ENCODE peak calls at places on chromosomes 5 and 9, in six cellular contexts. One of them, this sample, is unnamed.

GRCh38 chr5:115461506-115462290 is 82.9 kb downstream of the FEM1C start:
- DNase-seq in mammary epithelial cell: peak
- DNase-seq in epithelial cell of esophagus: peak
- DNase-seq in HCT116: peak
- DNase-seq in heart right ventricle: no peak
- DNase-seq in K562: no peak
- DNase-seq in this sample: no peak

GRCh38 chr5:485113-485942 is 38.9 kb downstream of the SLC9A3 start:
- DNase-seq in mammary epithelial cell: no peak
- DNase-seq in epithelial cell of esophagus: no peak
- DNase-seq in HCT116: no peak
- DNase-seq in heart right ventricle: no peak
- DNase-seq in K562: no peak
- DNase-seq in this sample: no peak

GRCh38 chr5:3282841-3283240 is 312.8 kb upstream of the IRX1 start:
- DNase-seq in mammary epithelial cell: no peak
- DNase-seq in epithelial cell of esophagus: no peak
- DNase-seq in HCT116: no peak
- DNase-seq in heart right ventricle: no peak
- DNase-seq in K562: no peak
- DNase-seq in this sample: no peak

GRCh38 chr5:61330879-61331406 is 1.1 kb upstream of the ZSWIM6 start:
- DNase-seq in mammary epithelial cell: peak
- DNase-seq in epithelial cell of esophagus: peak
- DNase-seq in HCT116: no peak
- DNase-seq in heart right ventricle: peak
- DNase-seq in K562: peak
- DNase-seq in this sample: peak

GRCh38 chr5:178672635-178673034 is 45.8 kb upstream of the CLK4 start:
- DNase-seq in mammary epithelial cell: no peak
- DNase-seq in epithelial cell of esophagus: no peak
- DNase-seq in HCT116: no peak
- DNase-seq in heart right ventricle: no peak
- DNase-seq in K562: no peak
- DNase-seq in this sample: no peak

GRCh38 chr9:9556865-9557803 is 1055.7 kb downstream of the PTPRD start:
- DNase-seq in mammary epithelial cell: no peak
- DNase-seq in epithelial cell of esophagus: no peak
- DNase-seq in HCT116: no peak
- DNase-seq in heart right ventricle: no peak
- DNase-seq in K562: no peak
- DNase-seq in this sample: no peak

GRCh38 chr9:112119225-112120045 is 55.7 kb downstream of the SUSD1 start:
- DNase-seq in mammary epithelial cell: peak
- DNase-seq in epithelial cell of esophagus: peak
- DNase-seq in HCT116: peak
- DNase-seq in heart right ventricle: no peak
- DNase-seq in K562: no peak
- DNase-seq in this sample: no peak

GRCh38 chr9:109968702-109969450 is 188.9 kb downstream of the PALM2AKAP2 start:
- DNase-seq in mammary epithelial cell: peak
- DNase-seq in epithelial cell of esophagus: peak
- DNase-seq in HCT116: no peak
- DNase-seq in heart right ventricle: peak
- DNase-seq in K562: no peak
- DNase-seq in this sample: no peak

GRCh38 chr5:57302643-57303042 is 128.8 kb downstream of the GPBP1 start:
- DNase-seq in mammary epithelial cell: no peak
- DNase-seq in epithelial cell of esophagus: no peak
- DNase-seq in HCT116: no peak
- DNase-seq in heart right ventricle: no peak
- DNase-seq in K562: no peak
- DNase-seq in this sample: no peak

GRCh38 chr9:115022760-115023434 is 92.5 kb upstream of the TNFSF8 start:
- DNase-seq in mammary epithelial cell: peak
- DNase-seq in epithelial cell of esophagus: no peak
- DNase-seq in HCT116: no peak
- DNase-seq in heart right ventricle: no peak
- DNase-seq in K562: no peak
- DNase-seq in this sample: no peak

GRCh38 chr9:112535811-112536210 is 49.2 kb downstream of the KIAA1958 start:
- DNase-seq in mammary epithelial cell: no peak
- DNase-seq in epithelial cell of esophagus: no peak
- DNase-seq in HCT116: no peak
- DNase-seq in heart right ventricle: no peak
- DNase-seq in K562: no peak
- DNase-seq in this sample: no peak

GRCh38 chr9:70407081-70407503 is 7.4 kb downstream of the KLF9 start:
- DNase-seq in mammary epithelial cell: peak
- DNase-seq in epithelial cell of esophagus: peak
- DNase-seq in HCT116: no peak
- DNase-seq in heart right ventricle: no peak
- DNase-seq in K562: no peak
- DNase-seq in this sample: no peak

GRCh38 chr5:172866802-172867748 is 33.0 kb downstream of the ERGIC1 start:
- DNase-seq in mammary epithelial cell: no peak
- DNase-seq in epithelial cell of esophagus: no peak
- DNase-seq in HCT116: no peak
- DNase-seq in heart right ventricle: peak
- DNase-seq in K562: no peak
- DNase-seq in this sample: peak

GRCh38 chr9:131361202-131361833 is 32.6 kb upstream of the PRRC2B start:
- DNase-seq in mammary epithelial cell: peak
- DNase-seq in epithelial cell of esophagus: peak
- DNase-seq in HCT116: no peak
- DNase-seq in heart right ventricle: no peak
- DNase-seq in K562: peak
- DNase-seq in this sample: no peak

GRCh38 chr5:57184322-57184721 is 10.5 kb downstream of the GPBP1 start:
- DNase-seq in mammary epithelial cell: no peak
- DNase-seq in epithelial cell of esophagus: peak
- DNase-seq in HCT116: no peak
- DNase-seq in heart right ventricle: no peak
- DNase-seq in K562: peak
- DNase-seq in this sample: no peak

GRCh38 chr9:95822583-95823431 is 52.7 kb upstream of the ERCC6L2 start:
- DNase-seq in mammary epithelial cell: peak
- DNase-seq in epithelial cell of esophagus: peak
- DNase-seq in HCT116: peak
- DNase-seq in heart right ventricle: no peak
- DNase-seq in K562: no peak
- DNase-seq in this sample: no peak

GRCh38 chr9:135905380-135906282 is 1.7 kb downstream of the CAMSAP1 start:
- DNase-seq in mammary epithelial cell: peak
- DNase-seq in epithelial cell of esophagus: peak
- DNase-seq in HCT116: peak
- DNase-seq in heart right ventricle: no peak
- DNase-seq in K562: peak
- DNase-seq in this sample: no peak

GRCh38 chr5:175873090-175873454 is 1.7 kb downstream of the CPLX2 start:
- DNase-seq in mammary epithelial cell: no peak
- DNase-seq in epithelial cell of esophagus: no peak
- DNase-seq in HCT116: no peak
- DNase-seq in heart right ventricle: no peak
- DNase-seq in K562: peak
- DNase-seq in this sample: no peak

GRCh38 chr5:14142202-14142855 is 813 bp upstream of the TRIO start:
- DNase-seq in mammary epithelial cell: peak
- DNase-seq in epithelial cell of esophagus: no peak
- DNase-seq in HCT116: no peak
- DNase-seq in heart right ventricle: no peak
- DNase-seq in K562: no peak
- DNase-seq in this sample: no peak

GRCh38 chr9:6552033-6552737 is 93.3 kb downstream of the GLDC start:
- DNase-seq in mammary epithelial cell: no peak
- DNase-seq in epithelial cell of esophagus: peak
- DNase-seq in HCT116: no peak
- DNase-seq in heart right ventricle: no peak
- DNase-seq in K562: no peak
- DNase-seq in this sample: no peak

GRCh38 chr5:178231736-178232123 is 872 bp downstream of the PHYKPL start:
- DNase-seq in mammary epithelial cell: no peak
- DNase-seq in epithelial cell of esophagus: no peak
- DNase-seq in HCT116: no peak
- DNase-seq in heart right ventricle: no peak
- DNase-seq in K562: no peak
- DNase-seq in this sample: no peak

GRCh38 chr9:68760674-68761003 is 55.6 kb downstream of the PIP5K1B start:
- DNase-seq in mammary epithelial cell: no peak
- DNase-seq in epithelial cell of esophagus: no peak
- DNase-seq in HCT116: no peak
- DNase-seq in heart right ventricle: no peak
- DNase-seq in K562: no peak
- DNase-seq in this sample: no peak

DNA sequence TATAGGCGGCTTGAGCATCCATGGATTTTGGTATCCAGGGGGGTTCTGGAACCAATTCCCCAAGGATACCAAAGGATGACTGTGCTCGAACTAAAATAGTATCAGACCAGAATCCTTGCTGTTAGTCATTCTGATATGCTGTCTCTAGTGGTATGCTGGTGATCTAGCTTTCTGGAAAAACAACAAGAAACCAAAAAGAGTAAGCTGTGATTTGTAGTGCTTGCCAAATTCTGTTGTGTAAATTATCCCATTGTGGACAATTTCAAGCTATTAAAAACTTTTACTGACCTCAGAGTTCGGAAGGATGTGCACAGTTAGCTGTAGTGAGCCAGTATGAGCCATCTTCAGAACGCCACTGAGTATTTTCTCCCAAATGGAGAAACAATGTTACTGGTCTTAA is 99.0 kb upstream of the FBN2 start:
- DNase-seq in mammary epithelial cell: no peak
- DNase-seq in epithelial cell of esophagus: no peak
- DNase-seq in HCT116: no peak
- DNase-seq in heart right ventricle: no peak
- DNase-seq in K562: no peak
- DNase-seq in this sample: no peak
- TF ChIP-seq CTCF in mammary epithelial cell: no peak
- TF ChIP-seq CTCF in epithelial cell of esophagus: no peak
- TF ChIP-seq CTCF in HCT116: no peak
- TF ChIP-seq CTCF in heart right ventricle: no peak
- TF ChIP-seq CTCF in K562: no peak
- TF ChIP-seq CTCF in this sample: no peak

GRCh38 chr9:87800456-87800855 is 74.5 kb downstream of the CTSL start:
- DNase-seq in mammary epithelial cell: no peak
- DNase-seq in epithelial cell of esophagus: no peak
- DNase-seq in HCT116: no peak
- DNase-seq in heart right ventricle: no peak
- DNase-seq in K562: no peak
- DNase-seq in this sample: no peak

GRCh38 chr9:87801013-87801412 is 75.1 kb downstream of the CTSL start:
- DNase-seq in mammary epithelial cell: no peak
- DNase-seq in epithelial cell of esophagus: no peak
- DNase-seq in HCT116: no peak
- DNase-seq in heart right ventricle: no peak
- DNase-seq in K562: no peak
- DNase-seq in this sample: no peak

GRCh38 chr9:87803166-87803565 is 77.2 kb downstream of the CTSL start:
- DNase-seq in mammary epithelial cell: no peak
- DNase-seq in epithelial cell of esophagus: no peak
- DNase-seq in HCT116: no peak
- DNase-seq in heart right ventricle: no peak
- DNase-seq in K562: no peak
- DNase-seq in this sample: no peak

GRCh38 chr9:87799503-87799902 is 73.6 kb downstream of the CTSL start:
- DNase-seq in mammary epithelial cell: no peak
- DNase-seq in epithelial cell of esophagus: peak
- DNase-seq in HCT116: no peak
- DNase-seq in heart right ventricle: no peak
- DNase-seq in K562: no peak
- DNase-seq in this sample: no peak

DNA sequence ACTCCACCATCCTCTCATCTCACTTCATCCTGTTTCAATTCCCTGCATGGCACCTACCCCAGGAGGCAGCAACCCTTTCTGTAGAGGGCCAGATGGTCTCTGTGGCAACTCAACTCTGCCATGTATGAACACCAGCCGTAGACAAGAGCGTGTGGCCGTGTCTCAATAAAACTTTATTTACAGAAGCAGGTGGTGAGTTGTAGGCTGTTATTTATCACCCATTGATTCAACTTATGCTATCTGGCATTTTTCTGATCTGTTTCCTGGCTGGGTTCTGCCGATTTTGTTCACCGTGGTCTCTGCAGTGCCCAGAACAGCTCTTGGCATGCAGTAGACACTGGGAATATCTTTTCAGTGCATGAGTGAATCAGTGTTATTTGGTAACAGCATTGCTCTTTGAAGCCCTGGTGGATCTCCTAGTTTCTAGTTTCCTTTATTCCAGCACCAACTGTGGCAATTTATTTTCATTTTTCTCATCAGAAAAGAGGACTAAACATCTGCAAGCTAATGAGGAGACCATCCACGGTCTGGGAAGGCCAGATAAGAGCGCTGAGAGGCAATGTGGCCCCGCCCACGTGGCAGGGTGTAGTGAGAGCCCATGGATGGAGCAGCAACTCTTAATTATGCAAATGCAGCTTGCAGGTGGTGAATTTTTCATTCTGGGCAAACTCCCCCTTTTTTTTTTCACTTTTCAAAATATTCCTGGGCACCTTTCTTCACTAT is 77.9 kb downstream of the CTSL start:
- DNase-seq in mammary epithelial cell: no peak
- DNase-seq in epithelial cell of esophagus: no peak
- DNase-seq in HCT116: no peak
- DNase-seq in heart right ventricle: no peak
- DNase-seq in K562: peak
- DNase-seq in this sample: no peak
- H3K4me3 ChIP-seq in mammary epithelial cell: no peak
- H3K4me3 ChIP-seq in epithelial cell of esophagus: no peak
- H3K4me3 ChIP-seq in HCT116: no peak
- H3K4me3 ChIP-seq in heart right ventricle: no peak
- H3K4me3 ChIP-seq in K562: no peak
- H3K4me3 ChIP-seq in this sample: no peak

DNA sequence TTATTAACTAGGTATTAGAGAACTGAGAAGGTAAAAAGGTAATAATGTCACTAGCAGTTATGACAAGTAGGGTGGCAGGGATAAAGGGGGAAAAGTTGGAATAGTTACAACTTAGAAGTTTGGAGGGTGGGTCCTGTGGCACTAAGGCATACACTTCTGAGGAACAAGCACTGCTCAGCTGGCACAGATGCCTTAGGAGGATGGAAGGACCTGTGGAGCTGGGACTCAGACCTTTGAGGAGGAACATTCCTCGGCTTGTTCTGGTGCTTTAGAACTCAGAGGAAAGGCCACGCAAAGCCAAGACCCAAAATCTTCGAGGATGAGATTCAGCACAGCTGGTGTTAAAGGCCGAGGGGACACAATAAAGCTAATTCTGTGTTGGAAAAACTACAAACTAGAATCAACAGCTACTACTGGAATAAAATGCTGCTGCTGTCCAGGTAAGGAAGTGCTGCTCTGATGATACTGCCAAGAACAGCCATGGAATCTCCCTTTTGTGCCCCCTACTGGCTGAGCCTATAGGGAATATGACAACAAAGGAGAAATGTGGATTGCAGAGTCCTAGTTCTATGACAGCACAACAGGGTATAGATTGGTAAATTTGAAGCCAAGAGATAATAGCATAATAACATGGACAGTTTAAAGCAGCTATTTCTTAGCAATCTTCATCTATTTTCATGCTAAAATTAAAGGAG is 126.7 kb downstream of the SLC25A46 start:
- DNase-seq in mammary epithelial cell: peak
- DNase-seq in epithelial cell of esophagus: peak
- DNase-seq in HCT116: peak
- DNase-seq in heart right ventricle: no peak
- DNase-seq in K562: peak
- DNase-seq in this sample: no peak
- TF ChIP-seq CTCF in mammary epithelial cell: peak
- TF ChIP-seq CTCF in epithelial cell of esophagus: peak
- TF ChIP-seq CTCF in HCT116: peak
- TF ChIP-seq CTCF in heart right ventricle: peak
- TF ChIP-seq CTCF in K562: peak
- TF ChIP-seq CTCF in this sample: no peak

GRCh38 chr5:66863343-66864170 is 267.4 kb downstream of the MAST4 start:
- DNase-seq in mammary epithelial cell: no peak
- DNase-seq in epithelial cell of esophagus: no peak
- DNase-seq in HCT116: no peak
- DNase-seq in heart right ventricle: no peak
- DNase-seq in K562: no peak
- DNase-seq in this sample: no peak
- H3K4me3 ChIP-seq in mammary epithelial cell: no peak
- H3K4me3 ChIP-seq in epithelial cell of esophagus: no peak
- H3K4me3 ChIP-seq in HCT116: no peak
- H3K4me3 ChIP-seq in heart right ventricle: no peak
- H3K4me3 ChIP-seq in K562: no peak
- H3K4me3 ChIP-seq in this sample: no peak

This sample was measured in coronary artery.